ENCODE peak calls at places on chromosomes 7 and 10, in four cellular contexts. H is heart left ventricle, U is body of pancreas, Z is OCI-LY7. O is an unnamed sample.

GRCh38 chr7:132655071-132655761 is 78.9 kb upstream of the PLXNA4 start:
- DNase-seq in H (no peak), U (peak), Z (no peak), O (peak)

GRCh38 chr10:14032406-14032998 is 298.2 kb downstream of the FRMD4A start:
- DNase-seq in H (no peak), U (peak), Z (peak), O (no peak)

GRCh38 chr7:2613113-2613925 is 18.5 kb upstream of the TTYH3 start:
- DNase-seq in H (no peak), U (no peak), Z (peak), O (no peak)

GRCh38 chr7:77727527-77727926 is 31.3 kb downstream of the RSBN1L start:
- DNase-seq in H (no peak), U (no peak), Z (no peak), O (no peak)

GRCh38 chr7:139650429-139651100 is 127.1 kb downstream of the CLEC2L start:
- DNase-seq in H (no peak), U (no peak), Z (no peak), O (no peak)

GRCh38 chr10:83343676-83344075 is 795.6 kb upstream of the GHITM start:
- DNase-seq in H (no peak), U (no peak), Z (no peak), O (no peak)

GRCh38 chr10:15378569-15378968 is 7.5 kb upstream of the FAM171A1 start:
- DNase-seq in H (no peak), U (no peak), Z (no peak), O (no peak)

GRCh38 chr10:107544706-107545520 is 380.4 kb upstream of the SORCS1 start:
- DNase-seq in H (no peak), U (no peak), Z (no peak), O (no peak)

GRCh38 chr10:49761789-49762565 is at the start of gene OGDHL:
- DNase-seq in H (peak), U (peak), Z (peak), O (no peak)

GRCh38 chr7:11517853-11518252 is 314.1 kb downstream of the THSD7A start:
- DNase-seq in H (no peak), U (no peak), Z (no peak), O (no peak)

GRCh38 chr7:44348300-44348699 is 22.9 kb upstream of the CAMK2B start:
- DNase-seq in H (no peak), U (no peak), Z (peak), O (no peak)

GRCh38 chr7:99631311-99632109 is 14.8 kb downstream of the ZSCAN25 start:
- DNase-seq in H (no peak), U (peak), Z (peak), O (peak)

GRCh38 chr7:118169146-118169545 is 14.8 kb upstream of the LSM8 start:
- DNase-seq in H (no peak), U (no peak), Z (no peak), O (no peak)

GRCh38 chr7:37494940-37495339 is 46.3 kb upstream of the ELMO1 start:
- DNase-seq in H (no peak), U (no peak), Z (no peak), O (no peak)

GRCh38 chr10:102644066-102644645 is at the start of gene TRIM8:
- DNase-seq in H (peak), U (peak), Z (peak), O (no peak)

GRCh38 chr10:122282909-122283308 is 11.8 kb downstream of the BTBD16 start:
- DNase-seq in H (no peak), U (no peak), Z (no peak), O (peak)

GRCh38 chr10:29078919-29079318 is 210.0 kb upstream of the LYZL1 start:
- DNase-seq in H (no peak), U (no peak), Z (no peak), O (no peak)

GRCh38 chr7:140922741-140923345 is 1.9 kb downstream of the BRAF start:
- DNase-seq in H (no peak), U (no peak), Z (no peak), O (no peak)

GRCh38 chr7:19747740-19748339 is 25.6 kb downstream of the TMEM196 start:
- DNase-seq in H (no peak), U (no peak), Z (peak), O (no peak)

GRCh38 chr7:10483671-10484070 is 490.0 kb upstream of the PHF14 start:
- DNase-seq in H (no peak), U (no peak), Z (no peak), O (no peak)

GRCh38 chr10:17232276-17232987 is 4.4 kb downstream of the VIM start:
- DNase-seq in H (no peak), U (no peak), Z (no peak), O (no peak)

GRCh38 chr7:18667466-18667865 is 171.9 kb downstream of the HDAC9 start:
- DNase-seq in H (no peak), U (no peak), Z (no peak), O (no peak)

GRCh38 chr10:61211468-61211867 is 241.7 kb downstream of the TMEM26 start:
- DNase-seq in H (no peak), U (no peak), Z (no peak), O (no peak)

DNA sequence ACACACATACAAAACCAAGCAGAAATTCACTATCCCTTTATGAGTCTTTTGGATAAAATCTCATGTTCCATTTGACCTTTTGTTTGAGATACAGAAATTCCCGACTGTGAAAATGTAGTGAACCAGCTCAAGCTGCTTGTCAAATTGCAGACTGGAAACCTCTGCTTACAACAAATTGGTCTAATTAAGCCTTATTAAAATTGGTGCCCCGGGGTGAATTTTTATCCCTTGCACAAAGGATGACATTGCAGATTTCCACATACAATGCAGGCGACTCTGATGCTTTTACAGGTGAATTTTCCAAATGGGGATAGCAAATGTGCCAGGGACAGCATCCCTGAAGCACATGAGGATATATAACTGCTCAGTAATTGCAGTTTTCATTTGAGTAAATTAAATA is 257.3 kb downstream of the BMPER start:
- DNase-seq in H (no peak), U (no peak), Z (no peak), O (no peak)
- TF ChIP-seq CTCF in H (no peak), U (no peak), Z (no peak), O (no peak)

GRCh38 chr7:158228986-158229385 is 358.6 kb downstream of the PTPRN2 start:
- DNase-seq in H (no peak), U (no peak), Z (no peak), O (no peak)
- TF ChIP-seq CTCF in H (no peak), U (no peak), Z (peak), O (no peak)

GRCh38 chr7:158733762-158734494 is 29.3 kb upstream of the NCAPG2 start:
- DNase-seq in H (no peak), U (no peak), Z (no peak), O (no peak)
- TF ChIP-seq CTCF in H (no peak), U (no peak), Z (peak), O (no peak)

GRCh38 chr7:75915416-75916156 is 631 bp downstream of the POR start:
- DNase-seq in H (no peak), U (peak), Z (peak), O (peak)

GRCh38 chr7:75916259-75916658 is 1.3 kb downstream of the POR start:
- DNase-seq in H (no peak), U (no peak), Z (no peak), O (no peak)

GRCh38 chr7:75913437-75913836 is 1.5 kb upstream of the POR start:
- DNase-seq in H (no peak), U (no peak), Z (no peak), O (no peak)

GRCh38 chr7:75914169-75914654 is 743 bp upstream of the POR start:
- DNase-seq in H (no peak), U (no peak), Z (no peak), O (no peak)

DNA sequence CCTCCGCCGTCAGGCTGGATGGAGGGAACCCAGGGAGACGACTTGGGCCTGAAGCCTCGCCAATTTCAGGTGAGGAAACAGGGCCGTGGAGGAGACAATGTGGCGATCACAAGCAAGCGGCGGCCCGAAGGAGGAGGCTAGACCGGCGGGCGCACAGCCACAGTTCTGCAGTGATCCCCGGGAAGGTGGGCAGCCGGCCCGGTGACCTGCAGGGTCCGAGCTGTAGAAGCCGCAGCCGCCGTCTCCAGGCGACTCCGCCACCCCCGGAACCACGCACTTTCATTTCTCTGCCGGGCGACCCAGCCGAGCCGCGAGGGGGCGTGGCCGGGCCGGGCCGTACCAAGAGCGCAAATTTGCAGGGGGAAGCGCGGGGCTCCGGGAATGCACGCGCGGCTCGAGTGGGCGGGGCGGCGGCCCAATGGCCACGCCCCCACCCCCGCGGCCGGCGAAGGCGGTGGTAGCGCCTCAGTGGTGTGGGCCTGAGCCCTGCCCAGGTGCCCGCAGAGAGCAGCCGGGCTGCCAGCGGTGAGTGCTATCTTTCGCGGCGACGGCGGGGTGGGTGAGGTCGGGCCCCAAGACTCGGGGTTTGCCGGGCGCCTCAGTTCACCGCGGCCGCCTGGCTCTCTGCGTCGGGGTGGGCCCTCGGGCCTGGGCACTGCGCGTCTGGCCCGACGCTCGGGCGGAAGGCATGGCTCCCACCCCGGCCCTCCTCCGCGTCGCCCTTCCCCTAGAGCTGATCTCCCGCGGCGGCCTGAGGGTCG is at the start of gene POR:
- DNase-seq in H (peak), U (peak), Z (peak), O (peak)
- TF ChIP-seq CTCF in H (no peak), U (peak), Z (peak), O (no peak)

GRCh38 chr7:85456254-85456653 is 269.4 kb upstream of the SEMA3D start:
- DNase-seq in H (no peak), U (no peak), Z (no peak), O (no peak)
- TF ChIP-seq CTCF in H (no peak), U (no peak), Z (no peak), O (no peak)

GRCh38 chr10:43846968-43847367 is 198.3 kb upstream of the ZNF32 start:
- DNase-seq in H (no peak), U (no peak), Z (no peak), O (no peak)

GRCh38 chr10:43844236-43844635 is 195.6 kb upstream of the ZNF32 start:
- DNase-seq in H (no peak), U (no peak), Z (no peak), O (no peak)

GRCh38 chr10:43843331-43844101 is 194.8 kb upstream of the ZNF32 start:
- DNase-seq in H (no peak), U (no peak), Z (no peak), O (peak)

GRCh38 chr10:43845121-43845520 is 196.4 kb upstream of the ZNF32 start:
- DNase-seq in H (no peak), U (no peak), Z (no peak), O (no peak)

DNA sequence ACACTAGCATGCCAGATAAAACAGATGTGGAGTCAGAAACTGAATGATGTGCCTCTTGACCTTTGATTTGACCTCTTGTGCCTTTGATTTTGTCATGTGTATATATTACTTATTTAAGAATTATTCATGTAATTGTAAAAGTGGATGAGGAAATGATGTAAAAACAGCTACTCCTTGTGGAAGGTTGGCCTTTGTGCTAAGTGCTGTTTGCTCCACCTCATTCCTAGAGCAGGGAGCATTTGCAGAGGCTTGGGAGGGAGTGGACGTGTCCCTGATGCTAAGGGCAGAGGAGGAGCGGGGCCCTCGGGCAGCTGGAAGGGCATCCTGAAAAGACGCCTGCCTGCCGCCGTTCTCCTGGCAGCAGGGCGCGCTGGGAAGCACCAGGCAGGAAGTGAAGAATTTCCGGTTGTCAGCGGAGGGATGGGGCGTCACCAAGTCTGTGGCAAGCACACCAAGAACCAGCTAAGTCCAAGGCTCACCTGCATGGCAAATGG is 197.6 kb upstream of the ZNF32 start:
- DNase-seq in H (peak), U (no peak), Z (no peak), O (no peak)
- TF ChIP-seq CTCF in H (no peak), U (no peak), Z (no peak), O (no peak)

DNA sequence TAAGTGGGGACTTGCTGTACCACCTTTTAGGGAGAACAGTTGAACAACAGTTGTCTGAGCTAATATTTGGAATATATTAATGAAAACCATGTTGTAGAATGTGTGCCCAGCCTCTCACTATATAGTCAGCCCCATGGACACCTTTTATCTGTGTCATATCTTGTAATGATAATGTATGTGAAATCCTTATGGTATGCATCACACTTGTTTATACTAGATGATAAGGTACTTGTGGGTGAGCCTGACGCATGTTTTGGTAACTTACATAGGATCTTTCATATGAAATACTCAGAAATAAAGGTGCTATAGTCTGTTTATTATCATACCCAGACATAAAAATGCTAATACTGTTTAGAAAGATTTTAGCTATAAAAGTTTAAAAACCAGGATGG is 32.8 kb downstream of the CAMK1D start:
- DNase-seq in H (no peak), U (no peak), Z (no peak), O (no peak)
- TF ChIP-seq CTCF in H (no peak), U (no peak), Z (no peak), O (no peak)

GRCh38 chr7:84546403-84546802 is 351.8 kb upstream of the SEMA3A start:
- DNase-seq in H (no peak), U (no peak), Z (no peak), O (no peak)
- TF ChIP-seq CTCF in H (no peak), U (no peak), Z (no peak), O (no peak)

GRCh38 chr10:63866075-63866746 is 345.0 kb downstream of the REEP3 start:
- DNase-seq in H (no peak), U (peak), Z (peak), O (no peak)

GRCh38 chr10:63865210-63865609 is 344.0 kb downstream of the REEP3 start:
- DNase-seq in H (no peak), U (no peak), Z (no peak), O (no peak)

GRCh38 chr10:63862860-63863259 is 341.7 kb downstream of the REEP3 start:
- DNase-seq in H (no peak), U (no peak), Z (no peak), O (no peak)

DNA sequence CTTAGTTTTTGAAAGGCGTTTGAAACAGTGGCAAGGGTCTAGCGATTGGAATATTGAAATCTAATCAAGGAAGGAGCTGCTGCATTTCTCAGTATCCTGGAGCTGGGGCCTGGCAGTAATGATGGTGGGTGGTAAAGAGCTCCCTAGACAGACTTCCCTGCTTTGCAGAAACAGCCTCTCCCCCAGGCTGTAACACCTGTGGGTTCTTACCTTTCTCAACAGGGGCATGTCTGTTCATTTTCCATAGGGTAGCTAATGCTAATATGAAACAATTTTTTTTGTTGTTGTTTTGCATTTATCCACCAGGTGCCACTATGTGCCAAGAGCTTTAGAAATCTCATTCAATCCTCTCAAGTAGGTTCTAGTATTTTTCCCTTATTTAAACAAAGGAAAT is 345.5 kb downstream of the REEP3 start:
- DNase-seq in H (no peak), U (no peak), Z (peak), O (no peak)
- TF ChIP-seq CTCF in H (no peak), U (peak), Z (peak), O (no peak)

O was measured in gastrocnemius medialis.